ENCODE peak calls at places on chromosomes 2 and 18, in five cellular contexts. N is T-cell; Z is stimulated activated CD8-positive, alpha-beta memory T cell treated with anti-CD3 and anti-CD28 coated beads, Interleukin-15, amount 100 ng/mL, for 24 hours; D is right lobe of liver; K is fibroblast of mammary gland. F is an unnamed sample.

GRCh38 chr2:228180126-228181097 is 1.1 kb downstream of the SPHKAP start:
- DNase-seq in N (no peak), Z (no peak), D (no peak), K (no peak), F (no peak)

GRCh38 chr2:42200534-42201227 is 31.5 kb downstream of the EML4 start:
- DNase-seq in N (no peak), Z (no peak), D (no peak), K (no peak), F (no peak)

GRCh38 chr2:38856165-38856564 is 19.6 kb downstream of the DHX57 start:
- DNase-seq in N (no peak), Z (no peak), D (no peak), K (peak; percentile 48), F (no peak)

GRCh38 chr2:102788880-102789250 is 27.0 kb downstream of the TMEM182 start:
- DNase-seq in N (no peak), Z (no peak), D (no peak), K (no peak), F (peak; percentile 55)

GRCh38 chr2:207311316-207312005 is 145.7 kb upstream of the KLF7 start:
- DNase-seq in N (no peak), Z (no peak), D (no peak), K (peak; percentile 100), F (no peak)

GRCh38 chr18:79367989-79368388 is 27.7 kb upstream of the NFATC1 start:
- DNase-seq in N (no peak), Z (no peak), D (no peak), K (no peak), F (no peak)

GRCh38 chr2:85642725-85643124 is 25.3 kb downstream of the SFTPB start:
- DNase-seq in N (no peak), Z (no peak), D (no peak), K (no peak), F (no peak)

GRCh38 chr2:48161632-48162031 is 255.3 kb upstream of the FBXO11 start:
- DNase-seq in N (no peak), Z (no peak), D (no peak), K (no peak), F (no peak)

GRCh38 chr2:1628893-1629292 is 115.4 kb downstream of the PXDN start:
- DNase-seq in N (no peak), Z (no peak), D (no peak), K (peak; percentile 91), F (no peak)

GRCh38 chr2:37648316-37649011 is 23.0 kb downstream of the CDC42EP3 start:
- DNase-seq in N (peak; percentile 48), Z (no peak), D (peak; percentile 64), K (no peak), F (no peak)

GRCh38 chr2:223086360-223086981 is 34.5 kb downstream of the KCNE4 start:
- DNase-seq in N (no peak), Z (no peak), D (no peak), K (no peak), F (no peak)

GRCh38 chr18:22542400-22542835 is 124.7 kb upstream of the CTAGE1 start:
- DNase-seq in N (no peak), Z (no peak), D (peak; percentile 90), K (peak; percentile 62), F (no peak)

GRCh38 chr2:8605350-8606065 is 76.3 kb upstream of the ID2 start:
- DNase-seq in N (no peak), Z (no peak), D (no peak), K (peak; percentile 46), F (no peak)

GRCh38 chr18:75586576-75586975 is 159.1 kb upstream of the SMIM21 start:
- DNase-seq in N (no peak), Z (no peak), D (no peak), K (no peak), F (no peak)

GRCh38 chr2:16315911-16316310 is 349.7 kb downstream of the CYRIA start:
- DNase-seq in N (no peak), Z (no peak), D (no peak), K (no peak), F (no peak)

GRCh38 chr2:134466141-134466540 is 212.3 kb downstream of the MGAT5 start:
- DNase-seq in N (no peak), Z (no peak), D (no peak), K (peak; percentile 17), F (no peak)

GRCh38 chr2:28545590-28546195 is 49.8 kb downstream of the PLB1 start:
- DNase-seq in N (no peak), Z (no peak), D (no peak), K (no peak), F (no peak)

GRCh38 chr18:77016133-77016839 is 116.3 kb downstream of the MBP start:
- DNase-seq in N (no peak), Z (no peak), D (no peak), K (no peak), F (no peak)

GRCh38 chr2:54429055-54429454 is 27.1 kb upstream of the SPTBN1 start:
- DNase-seq in N (no peak), Z (no peak), D (no peak), K (no peak), F (no peak)

GRCh38 chr2:31270136-31270535 is 36.2 kb downstream of the EHD3 start:
- DNase-seq in N (no peak), Z (no peak), D (no peak), K (peak; percentile 81), F (no peak)

GRCh38 chr2:216727346-216728122 is 32.2 kb upstream of the IGFBP5 start:
- DNase-seq in N (no peak), Z (no peak), D (no peak), K (no peak), F (no peak)

GRCh38 chr2:27398962-27399361 is 10.4 kb downstream of the PPM1G start:
- DNase-seq in N (no peak), Z (no peak), D (no peak), K (no peak), F (no peak)

GRCh38 chr2:97752342-97753334 is 39.3 kb downstream of the ZAP70 start:
- DNase-seq in N (no peak), Z (no peak), D (no peak), K (peak; percentile 43), F (no peak)

GRCh38 chr2:172889767-172890430 is 154.3 kb downstream of the RAPGEF4 start:
- DNase-seq in N (no peak), Z (no peak), D (no peak), K (no peak), F (no peak)

GRCh38 chr18:61702007-61702406 is 190.8 kb downstream of the RNF152 start:
- DNase-seq in N (no peak), Z (no peak), D (no peak), K (peak; percentile 68), F (no peak)

GRCh38 chr18:27188309-27188708 is 3.2 kb upstream of the CHST9 start:
- DNase-seq in N (no peak), Z (no peak), D (no peak), K (no peak), F (no peak)

GRCh38 chr18:32770181-32770650 is 2.6 kb downstream of the KLHL14 start:
- DNase-seq in N (no peak), Z (no peak), D (no peak), K (no peak), F (no peak)

GRCh38 chr18:5979971-5980457 is 84.7 kb upstream of the TMEM200C start:
- DNase-seq in N (no peak), Z (no peak), D (no peak), K (no peak), F (no peak)

GRCh38 chr2:173935305-173935704 is 29.9 kb downstream of the SP3 start:
- DNase-seq in N (no peak), Z (no peak), D (no peak), K (no peak), F (no peak)

GRCh38 chr2:237627463-237628321 is at the start of gene LRRFIP1:
- DNase-seq in N (no peak), Z (no peak), D (no peak), K (no peak), F (no peak)

GRCh38 chr18:76399613-76400391 is 95.2 kb downstream of the ZNF516 start:
- DNase-seq in N (no peak), Z (no peak), D (no peak), K (no peak), F (no peak)

GRCh38 chr2:70683455-70683854 is 84.5 kb downstream of the ADD2 start:
- DNase-seq in N (no peak), Z (no peak), D (no peak), K (no peak), F (no peak)

GRCh38 chr18:48931680-48932461 is 18.9 kb downstream of the SMAD7 start:
- DNase-seq in N (no peak), Z (no peak), D (no peak), K (no peak), F (no peak)

GRCh38 chr18:31042391-31043181 is at the start of gene DSC3:
- DNase-seq in N (no peak), Z (no peak), D (peak; percentile 53), K (no peak), F (no peak)

GRCh38 chr2:42010743-42011298 is 37.0 kb upstream of the PKDCC start:
- DNase-seq in N (no peak), Z (no peak), D (no peak), K (peak; percentile 86), F (no peak)

GRCh38 chr2:146579154-146579930 is 1265.5 kb upstream of the ACVR2A start:
- DNase-seq in N (no peak), Z (no peak), D (no peak), K (peak; percentile 47), F (no peak)

GRCh38 chr2:229282758-229283546 is 11.9 kb upstream of the PID1 start:
- DNase-seq in N (no peak), Z (no peak), D (no peak), K (peak; percentile 100), F (no peak)

GRCh38 chr18:24868760-24869237 is 408.4 kb downstream of the HRH4 start:
- DNase-seq in N (no peak), Z (no peak), D (no peak), K (peak; percentile 45), F (no peak)

GRCh38 chr2:108034843-108035242 is 48.5 kb downstream of the SLC5A7 start:
- DNase-seq in N (no peak), Z (no peak), D (no peak), K (no peak), F (no peak)